ENCODE peak calls at places on chromosomes 11 and 22, in eight cellular contexts. I is KG1; G is GM13976; Z is germinal center; D is hippocampal formation; S is activated naive CD4-positive, alpha-beta T cell; E is T-helper 2 cell; L is AML-193. V is an unnamed sample.

GRCh38 chr11:121802542-121802941 is 313.5 kb downstream of the BLID start:
- DNase-seq in I (no peak), Z (no peak), G (no peak), D (no peak), E (no peak), L (no peak), S (no peak), V (no peak)

GRCh38 chr11:120523196-120523595 is 11.6 kb downstream of the GRIK4 start:
- DNase-seq in D (no peak), E (no peak), L (no peak), G (no peak), S (no peak), I (no peak), Z (no peak), V (no peak)

GRCh38 chr11:11988099-11988651 is 20.3 kb downstream of the DKK3 start:
- DNase-seq in I (no peak), L (no peak), E (no peak), Z (no peak), S (no peak), G (no peak), D (no peak), V (no peak)

GRCh38 chr22:35092146-35092805 is 26.3 kb downstream of the ISX start:
- DNase-seq in G (no peak), Z (no peak), L (no peak), I (no peak), E (no peak), D (no peak), S (no peak), V (no peak)

GRCh38 chr11:8732748-8733241 is 50.2 kb downstream of the RPL27A start:
- DNase-seq in E (no peak), G (no peak), I (no peak), S (no peak), Z (no peak), D (peak), L (no peak), V (no peak)

GRCh38 chr11:59062602-59063529 is 23.2 kb upstream of the GLYATL1B start:
- DNase-seq in G (peak), S (no peak), E (no peak), I (no peak), Z (no peak), D (no peak), L (no peak), V (no peak)

GRCh38 chr11:72039108-72039850 is 40.6 kb downstream of the IL18BP start:
- DNase-seq in Z (no peak), L (no peak), D (no peak), G (no peak), I (no peak), E (no peak), S (no peak), V (no peak)

GRCh38 chr11:84430661-84431060 is 1144.5 kb upstream of the CCDC90B start:
- DNase-seq in D (no peak), L (no peak), I (no peak), G (no peak), E (no peak), Z (no peak), S (no peak), V (no peak)

GRCh38 chr11:11856638-11857037 is 14.9 kb downstream of the USP47 start:
- DNase-seq in E (peak), Z (no peak), S (no peak), D (no peak), G (no peak), I (no peak), L (peak), V (peak)

GRCh38 chr11:88357323-88358039 is 19.9 kb upstream of the CTSC start:
- DNase-seq in S (no peak), I (no peak), Z (no peak), L (peak), D (no peak), E (peak), G (peak), V (no peak)

GRCh38 chr11:16759857-16760256 is 21.4 kb downstream of the C11orf58 start:
- DNase-seq in Z (no peak), S (no peak), D (no peak), L (no peak), E (no peak), G (no peak), I (no peak), V (no peak)

GRCh38 chr11:74592063-74592440 is 330 bp upstream of the POLD3 start:
- DNase-seq in G (no peak), I (no peak), D (no peak), S (no peak), E (no peak), Z (no peak), L (no peak), V (no peak)

GRCh38 chr11:129951201-129951882 is 51.3 kb downstream of the PRDM10 start:
- DNase-seq in D (no peak), G (no peak), E (no peak), Z (no peak), I (no peak), L (no peak), S (no peak), V (no peak)

GRCh38 chr11:15101072-15101701 is 13.5 kb upstream of the INSC start:
- DNase-seq in L (peak), Z (peak), G (peak), D (peak), S (peak), I (peak), E (peak), V (no peak)

GRCh38 chr11:35259529-35259928 is 120.6 kb downstream of the CD44 start:
- DNase-seq in L (no peak), E (no peak), Z (no peak), D (no peak), S (no peak), G (no peak), I (no peak), V (no peak)

GRCh38 chr22:44869196-44869595 is 116.8 kb downstream of the ARHGAP8 start:
- DNase-seq in D (no peak), Z (no peak), I (no peak), L (no peak), G (no peak), S (no peak), E (no peak), V (no peak)

GRCh38 chr11:119284344-119285157 is 32.4 kb downstream of the MCAM start:
- DNase-seq in S (no peak), D (no peak), G (peak), E (peak), Z (peak), I (peak), L (peak), V (peak)

GRCh38 chr22:41798736-41799135 is 1.7 kb upstream of the CCDC134 start:
- DNase-seq in S (no peak), D (no peak), I (no peak), Z (no peak), E (no peak), G (no peak), L (no peak), V (no peak)

GRCh38 chr22:20062043-20062765 is 17.8 kb upstream of the DGCR8 start:
- DNase-seq in Z (no peak), G (no peak), S (no peak), D (no peak), L (no peak), I (no peak), E (no peak), V (no peak)

GRCh38 chr11:120637131-120637530 is 125.6 kb downstream of the GRIK4 start:
- DNase-seq in I (no peak), S (no peak), E (no peak), D (no peak), G (no peak), Z (no peak), L (no peak), V (no peak)

GRCh38 chr22:41746563-41747400 is 47.5 kb downstream of the MEI1 start:
- DNase-seq in I (peak), S (no peak), D (peak), E (peak), Z (peak), G (peak), L (peak), V (peak)

GRCh38 chr11:18322818-18323570 is 627 bp downstream of the GTF2H1 start:
- DNase-seq in I (no peak), E (no peak), S (no peak), L (no peak), G (no peak), Z (no peak), D (no peak), V (no peak)

GRCh38 chr11:44632466-44633123 is 67.1 kb downstream of the CD82 start:
- DNase-seq in Z (peak), E (no peak), G (peak), L (no peak), D (no peak), S (no peak), I (no peak), V (peak)

GRCh38 chr22:31588970-31589675 is 72.9 kb downstream of the PISD start:
- DNase-seq in L (no peak), D (no peak), I (no peak), G (no peak), Z (no peak), E (no peak), S (no peak), V (no peak)

GRCh38 chr22:23816552-23816976 is 22.2 kb downstream of the DERL3 start:
- DNase-seq in G (no peak), L (no peak), Z (no peak), I (no peak), D (no peak), S (no peak), E (no peak), V (no peak)

GRCh38 chr11:103683581-103683980 is 352.9 kb upstream of the DDI1 start:
- DNase-seq in E (no peak), G (no peak), I (no peak), D (no peak), S (no peak), Z (no peak), L (no peak), V (no peak)

GRCh38 chr11:104136861-104137260 is 27.1 kb downstream of the PDGFD start:
- DNase-seq in E (no peak), I (no peak), S (no peak), G (no peak), D (no peak), L (no peak), Z (no peak), V (no peak)

GRCh38 chr11:4804280-4804679 is at the start of gene OR52R1:
- DNase-seq in Z (no peak), L (no peak), E (no peak), G (no peak), I (no peak), D (no peak), S (no peak), V (no peak)

GRCh38 chr11:56533054-56533740 is 9.9 kb downstream of the OR5M11 start:
- DNase-seq in L (no peak), E (no peak), Z (no peak), S (no peak), D (no peak), G (no peak), I (no peak), V (no peak)